ENCODE peak calls at places on chromosomes 12 and 14, in nine cellular contexts. U, Y, C, V, O, K, Z, F and A are unnamed samples.

GRCh38 chr12:2997989-2998670 is 38.9 kb downstream of the TEAD4 start:
- DNase-seq in C (no peak), V (no peak), K (no peak), Z (no peak), F (no peak), U (no peak), O (no peak), Y (no peak), A (no peak)

GRCh38 chr12:57233357-57234232 is 4.1 kb downstream of the SHMT2 start:
- DNase-seq in Z (peak), C (peak), O (no peak), V (no peak), F (no peak), Y (peak), K (no peak), U (peak), A (no peak)

GRCh38 chr14:42095155-42095554 is 488.5 kb downstream of the LRFN5 start:
- DNase-seq in O (no peak), V (no peak), Z (no peak), Y (no peak), C (no peak), K (no peak), F (no peak), U (peak), A (no peak)

GRCh38 chr12:128116537-128116936 is 150.4 kb upstream of the TMEM132C start:
- DNase-seq in U (no peak), V (no peak), O (no peak), F (no peak), K (no peak), C (no peak), Y (no peak), Z (no peak), A (no peak)

GRCh38 chr12:27807063-27807703 is 27.1 kb upstream of the MANSC4 start:
- DNase-seq in Y (no peak), Z (no peak), C (no peak), F (no peak), V (no peak), O (no peak), K (no peak), U (no peak), A (peak)

GRCh38 chr12:26416550-26416949 is 221.2 kb downstream of the SSPN start:
- DNase-seq in C (no peak), V (no peak), Y (no peak), Z (no peak), F (no peak), K (no peak), U (no peak), O (no peak), A (no peak)

GRCh38 chr12:132179431-132180362 is 35.4 kb downstream of the NOC4L start:
- DNase-seq in F (no peak), C (no peak), Z (no peak), V (no peak), U (peak), Y (no peak), K (no peak), O (no peak), A (no peak)

GRCh38 chr12:76666272-76666845 is 97.6 kb upstream of the ZDHHC17 start:
- DNase-seq in Y (no peak), K (no peak), Z (no peak), U (no peak), V (no peak), C (no peak), O (no peak), F (no peak), A (no peak)

GRCh38 chr12:10285919-10286318 is 21.8 kb upstream of the KLRD1 start:
- DNase-seq in U (no peak), C (no peak), Z (no peak), V (no peak), K (no peak), O (no peak), F (no peak), Y (no peak), A (peak)

GRCh38 chr12:4118601-4119156 is 154.9 kb upstream of the CCND2 start:
- DNase-seq in Z (no peak), O (no peak), F (no peak), U (peak), C (no peak), K (no peak), V (no peak), Y (no peak), A (no peak)

GRCh38 chr14:102200690-102201368 is 61.1 kb downstream of the WDR20 start:
- DNase-seq in V (no peak), C (no peak), F (no peak), Z (no peak), K (no peak), U (no peak), Y (no peak), O (no peak), A (peak)

GRCh38 chr12:124232654-124232987 is 62.3 kb upstream of the RFLNA start:
- DNase-seq in Y (peak), C (no peak), F (no peak), Z (no peak), V (no peak), U (no peak), K (no peak), O (no peak), A (no peak)

GRCh38 chr12:4421590-4422031 is 24.0 kb downstream of the FGF6 start:
- DNase-seq in F (peak), Z (peak), Y (peak), K (peak), V (peak), C (peak), U (no peak), O (no peak), A (peak)

GRCh38 chr14:91786188-91786587 is 54.3 kb upstream of the CATSPERB start:
- DNase-seq in Z (no peak), K (no peak), V (no peak), U (no peak), O (no peak), F (no peak), Y (no peak), C (no peak), A (no peak)

GRCh38 chr12:39919790-39920189 is 186.1 kb downstream of the SLC2A13 start:
- DNase-seq in U (no peak), C (no peak), Z (no peak), O (no peak), V (no peak), Y (no peak), K (no peak), F (no peak), A (no peak)

GRCh38 chr14:100710391-100711116 is 16.1 kb upstream of the DLK1 start:
- DNase-seq in Z (no peak), K (no peak), F (no peak), Y (no peak), V (no peak), O (no peak), C (no peak), U (no peak), A (no peak)

GRCh38 chr12:2673966-2674810 is 120.6 kb upstream of the FKBP4 start:
- DNase-seq in O (no peak), C (peak), F (no peak), K (no peak), Z (no peak), Y (no peak), V (no peak), U (no peak), A (no peak)

GRCh38 chr12:127400231-127400630 is 866.7 kb upstream of the TMEM132C start:
- DNase-seq in Y (no peak), K (no peak), V (no peak), O (no peak), U (no peak), Z (no peak), F (no peak), C (no peak), A (no peak)

GRCh38 chr14:22448035-22448904 is 140.8 kb downstream of the DAD1 start:
- DNase-seq in K (no peak), U (no peak), V (peak), C (peak), Y (no peak), Z (peak), F (no peak), O (no peak), A (no peak)

GRCh38 chr14:46840971-46841729 is 189.6 kb upstream of the RPL10L start:
- DNase-seq in Z (peak), O (no peak), Y (no peak), V (no peak), U (no peak), F (no peak), C (no peak), K (no peak), A (no peak)

GRCh38 chr14:60179296-60179924 is 14.2 kb upstream of the DHRS7 start:
- DNase-seq in K (peak), U (no peak), C (no peak), F (no peak), Y (no peak), V (no peak), Z (no peak), O (peak), A (no peak)

GRCh38 chr14:61559641-61560201 is 135.6 kb upstream of the HIF1A start:
- DNase-seq in V (no peak), F (no peak), C (no peak), O (no peak), U (no peak), K (no peak), Z (no peak), Y (no peak), A (no peak)

GRCh38 chr14:101476258-101476930 is 84.9 kb upstream of the DIO3 start:
- DNase-seq in K (no peak), Y (no peak), Z (no peak), C (peak), U (peak), F (peak), O (no peak), V (no peak), A (no peak)

GRCh38 chr12:120041386-120042231 is 52.6 kb downstream of the BICDL1 start:
- DNase-seq in Z (no peak), Y (no peak), U (no peak), K (no peak), F (no peak), C (no peak), V (no peak), O (no peak), A (peak)

DNA sequence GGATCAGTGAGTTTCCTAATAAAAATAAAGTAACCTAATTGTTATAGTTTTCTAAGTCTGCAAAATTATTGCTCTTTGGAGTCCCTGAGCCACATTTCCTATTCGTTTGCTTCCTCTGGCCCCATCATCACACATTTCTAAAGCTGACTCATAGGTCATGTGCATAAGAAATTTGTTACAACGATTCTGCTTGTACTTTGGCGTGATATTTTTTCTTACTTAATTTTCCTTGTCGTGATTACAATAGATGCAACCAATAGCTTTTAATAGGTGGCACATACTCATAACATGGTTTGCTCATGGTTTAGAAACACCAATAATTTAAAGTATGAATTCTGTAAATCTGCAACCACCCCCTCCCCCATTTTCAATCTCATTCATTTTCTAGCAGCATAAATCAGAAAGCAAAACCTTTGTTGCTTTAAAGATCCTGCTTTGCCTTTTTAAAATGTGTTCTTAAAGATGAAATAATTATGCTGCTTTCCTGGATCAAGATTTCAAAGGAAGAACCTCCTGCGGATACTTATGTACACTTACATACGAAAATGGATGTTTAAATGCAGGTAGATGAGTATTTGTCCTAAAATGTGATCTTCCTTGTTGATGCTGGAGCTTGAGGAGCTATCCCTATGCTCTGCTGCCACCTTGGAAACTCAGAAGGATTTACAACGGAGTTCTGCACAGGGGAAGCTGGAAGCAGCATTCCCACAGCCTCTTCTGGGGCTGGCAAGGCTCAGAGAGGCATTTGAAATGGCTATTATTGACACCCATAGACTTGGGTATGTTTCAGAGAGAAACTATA is 1.7 kb upstream of the FLRT2 start:
- DNase-seq in O (peak), V (no peak), F (peak), C (peak), Z (peak), K (peak), Y (peak), U (no peak), A (no peak)
- TF ChIP-seq CTCF in O (peak), V (no peak), F (no peak), C (peak), Z (peak), K (peak), Y (peak), U (peak), A (no peak)

DNA sequence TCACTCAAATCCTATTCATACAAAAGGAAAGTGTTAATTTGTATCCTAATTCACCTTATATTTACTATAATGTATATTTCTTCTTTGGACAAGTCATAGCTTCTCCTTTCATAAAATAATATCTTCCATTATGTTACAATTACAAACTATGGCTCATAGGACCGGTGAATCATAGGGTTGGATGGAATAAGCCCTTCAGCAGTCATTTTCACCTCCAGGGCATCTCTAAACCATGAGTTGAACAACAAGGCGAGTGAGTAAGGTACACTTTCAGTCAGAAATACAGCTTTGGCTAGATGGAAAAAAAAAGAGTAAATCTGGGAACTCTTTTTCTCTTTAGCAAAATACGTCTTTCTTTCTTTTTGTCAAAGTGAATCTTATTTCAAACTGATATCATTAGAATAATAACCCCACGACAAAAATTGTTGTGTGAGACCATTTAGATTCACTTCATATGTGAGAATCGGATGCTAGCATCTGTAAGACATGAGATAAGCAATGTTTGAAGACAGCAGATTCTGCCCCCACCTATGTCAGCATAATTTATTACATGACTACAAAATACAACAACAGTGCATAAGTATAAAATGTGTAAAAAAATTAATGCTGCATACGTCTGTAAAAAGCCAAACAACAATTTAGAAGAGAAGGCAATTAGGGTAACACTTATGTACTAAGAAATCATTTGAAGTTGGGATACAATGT is 184.4 kb upstream of the SLC38A2 start:
- DNase-seq in O (peak), Z (peak), F (no peak), U (no peak), K (peak), Y (peak), C (no peak), V (no peak), A (peak)
- TF ChIP-seq CTCF in O (no peak), Z (no peak), F (no peak), U (no peak), K (no peak), Y (no peak), C (no peak), V (no peak), A (no peak)

DNA sequence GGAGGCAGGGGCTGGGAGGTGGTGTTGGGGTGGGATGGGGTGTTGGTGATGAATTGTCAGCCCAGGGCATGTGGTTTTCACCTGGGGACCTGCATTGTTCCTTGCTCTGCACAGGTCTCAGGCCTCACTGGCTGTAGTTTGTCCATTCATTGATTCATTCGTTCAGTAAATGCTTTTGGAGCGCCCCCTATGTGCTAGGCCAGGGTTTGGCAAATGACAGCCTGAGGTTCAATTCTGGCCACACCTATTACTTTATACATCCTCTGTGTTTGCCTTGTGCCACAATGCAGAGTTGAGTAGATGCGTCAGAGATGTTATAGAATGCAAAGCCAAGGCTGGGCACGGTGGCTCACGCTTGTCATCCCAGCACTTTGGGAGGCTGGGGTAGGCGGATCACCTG is 4.7 kb downstream of the ADCK1 start:
- DNase-seq in K (no peak), U (no peak), Y (peak), Z (no peak), V (peak), F (peak), C (peak), O (no peak), A (peak)
- TF ChIP-seq CTCF in K (no peak), U (no peak), Y (peak), Z (peak), V (peak), F (peak), C (peak), O (peak), A (peak)

DNA sequence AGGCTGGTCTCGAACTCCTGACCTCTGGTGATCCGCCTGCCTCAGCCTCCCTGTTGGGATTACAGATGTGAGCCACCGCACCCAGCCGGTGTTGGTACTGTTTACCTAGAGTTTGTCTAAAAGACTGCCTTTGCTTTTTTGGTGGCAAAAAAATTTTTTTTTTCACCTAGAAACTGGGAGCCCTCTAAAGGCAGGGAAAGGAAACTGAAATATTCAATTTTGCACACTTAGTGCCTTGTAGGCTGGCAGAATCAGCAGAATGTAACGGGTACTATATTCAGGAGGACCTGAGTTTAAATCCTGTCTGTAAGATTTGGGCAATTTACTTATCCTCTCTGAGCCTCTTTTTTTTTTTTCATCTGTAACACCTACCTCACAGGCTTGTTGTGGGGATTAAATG is 43.6 kb downstream of the PAPLN start:
- DNase-seq in K (no peak), C (no peak), O (no peak), F (no peak), Y (no peak), U (no peak), Z (no peak), V (no peak), A (no peak)
- TF ChIP-seq CTCF in K (no peak), C (peak), O (no peak), F (no peak), Y (peak), U (no peak), Z (no peak), V (no peak), A (no peak)

GRCh38 chr14:53180272-53181221 is 27.4 kb upstream of the DDHD1 start:
- DNase-seq in F (peak), C (peak), V (peak), U (no peak), O (peak), Z (peak), K (no peak), Y (peak), A (peak)
- TF ChIP-seq CTCF in F (no peak), C (peak), V (peak), U (no peak), O (peak), Z (peak), K (no peak), Y (peak), A (no peak)

DNA sequence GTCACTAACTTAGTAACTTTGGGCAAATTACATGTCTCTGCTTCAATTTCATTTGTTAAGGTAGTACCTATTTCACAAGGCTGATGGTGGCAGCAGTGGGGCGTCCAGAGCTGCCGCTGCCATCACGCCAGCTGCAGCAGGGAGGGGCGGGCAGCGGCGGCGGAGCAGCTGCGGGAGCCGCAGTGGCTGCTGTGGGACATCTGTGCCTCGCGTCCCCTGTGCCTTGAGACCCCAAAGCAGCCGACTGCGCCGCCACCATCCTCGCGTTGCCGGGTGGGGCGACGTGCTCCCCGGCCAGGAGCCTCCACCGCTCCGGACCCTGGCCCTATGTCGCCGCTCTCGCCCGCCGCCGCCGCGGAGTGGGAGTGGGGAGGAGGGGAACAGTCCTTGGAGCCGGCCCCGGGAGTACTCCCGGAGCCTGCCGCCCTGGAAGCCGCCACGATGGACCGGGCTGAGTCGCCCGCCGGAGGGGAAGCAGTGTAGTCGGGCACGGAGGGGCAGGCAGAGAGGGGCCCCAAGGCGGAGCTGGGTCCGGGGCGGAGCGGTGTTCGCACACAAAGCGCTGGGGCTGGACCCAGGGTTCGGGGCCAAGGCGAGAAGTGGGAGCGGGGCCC is 51.4 kb downstream of the A2M start:
- DNase-seq in O (peak), Y (peak), K (peak), Z (peak), F (peak), U (peak), C (peak), V (peak), A (peak)
- TF ChIP-seq CTCF in O (peak), Y (no peak), K (peak), Z (peak), F (no peak), U (peak), C (peak), V (peak), A (no peak)

GRCh38 chr12:69396041-69396440 is 36.5 kb downstream of the YEATS4 start:
- DNase-seq in O (no peak), F (no peak), C (no peak), U (no peak), Z (no peak), Y (no peak), V (no peak), K (no peak), A (no peak)

GRCh38 chr12:69396963-69397362 is 37.4 kb downstream of the YEATS4 start:
- DNase-seq in K (no peak), Z (no peak), V (no peak), U (no peak), O (no peak), F (no peak), C (no peak), Y (no peak), A (no peak)

GRCh38 chr12:69388371-69388770 is 28.8 kb downstream of the YEATS4 start:
- DNase-seq in O (peak), Z (peak), C (no peak), Y (peak), U (no peak), F (no peak), K (peak), V (peak), A (no peak)

GRCh38 chr12:69389836-69390235 is 30.3 kb downstream of the YEATS4 start:
- DNase-seq in V (no peak), K (no peak), Y (peak), C (no peak), F (no peak), Z (peak), U (no peak), O (peak), A (no peak)

GRCh38 chr12:69392146-69392928 is 32.8 kb downstream of the YEATS4 start:
- DNase-seq in F (no peak), Z (no peak), Y (no peak), K (peak), V (peak), U (no peak), O (no peak), C (no peak), A (no peak)
- TF ChIP-seq CTCF in F (no peak), Z (no peak), Y (no peak), K (no peak), V (no peak), U (no peak), O (no peak), C (no peak), A (no peak)

GRCh38 chr12:19654630-19655384 is 215.5 kb downstream of the AEBP2 start:
- DNase-seq in V (no peak), U (no peak), C (no peak), F (no peak), Y (peak), Z (peak), K (no peak), O (peak), A (no peak)
- TF ChIP-seq CTCF in V (no peak), U (no peak), C (peak), F (no peak), Y (peak), Z (no peak), K (no peak), O (peak), A (no peak)